ENCODE peak calls at places on chromosome 12, in four cellular contexts. One of them, this sample, is unnamed.
A peak's percentile ranks its signal among the peaks of the same experiment; 100 is the strongest.

GRCh38 chr12:54526800-54527630 is 22.4 kb upstream of the PDE1B start:
- DNase-seq in heart right ventricle: peak; percentile 32
- DNase-seq in HCT116: peak; percentile 53
- DNase-seq in NCI-H1436: no peak
- DNase-seq in this sample: peak; percentile 55

GRCh38 chr12:96117460-96117859 is 76.7 kb upstream of the ELK3 start:
- DNase-seq in heart right ventricle: no peak
- DNase-seq in HCT116: no peak
- DNase-seq in NCI-H1436: no peak
- DNase-seq in this sample: no peak

GRCh38 chr12:2680676-2681039 is 114.1 kb upstream of the FKBP4 start:
- DNase-seq in heart right ventricle: no peak
- DNase-seq in HCT116: no peak
- DNase-seq in NCI-H1436: no peak
- DNase-seq in this sample: no peak

GRCh38 chr12:26124491-26125450 is at the start of gene BHLHE41:
- DNase-seq in heart right ventricle: peak; percentile 80
- DNase-seq in HCT116: no peak
- DNase-seq in NCI-H1436: no peak
- DNase-seq in this sample: peak; percentile 49

GRCh38 chr12:10720974-10721565 is 2.1 kb downstream of the YBX3 start:
- DNase-seq in heart right ventricle: no peak
- DNase-seq in HCT116: no peak
- DNase-seq in NCI-H1436: no peak
- DNase-seq in this sample: no peak

GRCh38 chr12:41188058-41188840 is at the start of gene PDZRN4:
- DNase-seq in heart right ventricle: peak; percentile 13
- DNase-seq in HCT116: no peak
- DNase-seq in NCI-H1436: no peak
- DNase-seq in this sample: no peak

GRCh38 chr12:6869049-6870021 is 2.0 kb downstream of the TPI1 start:
- DNase-seq in heart right ventricle: peak; percentile 71
- DNase-seq in HCT116: peak; percentile 64
- DNase-seq in NCI-H1436: peak; percentile 74
- DNase-seq in this sample: peak; percentile 79

GRCh38 chr12:91998316-91998715 is 147.3 kb downstream of the BTG1 start:
- DNase-seq in heart right ventricle: no peak
- DNase-seq in HCT116: no peak
- DNase-seq in NCI-H1436: no peak
- DNase-seq in this sample: no peak

GRCh38 chr12:53564276-53564675 is 57.0 kb upstream of the NPFF start:
- DNase-seq in heart right ventricle: no peak
- DNase-seq in HCT116: no peak
- DNase-seq in NCI-H1436: no peak
- DNase-seq in this sample: no peak

GRCh38 chr12:57296291-57296690 is 45.3 kb upstream of the STAC3 start:
- DNase-seq in heart right ventricle: no peak
- DNase-seq in HCT116: no peak
- DNase-seq in NCI-H1436: no peak
- DNase-seq in this sample: no peak

GRCh38 chr12:64412458-64412857 is 8.3 kb downstream of the XPOT start:
- DNase-seq in heart right ventricle: no peak
- DNase-seq in HCT116: no peak
- DNase-seq in NCI-H1436: no peak
- DNase-seq in this sample: no peak

GRCh38 chr12:38662851-38663250 is 242.5 kb downstream of the CPNE8 start:
- DNase-seq in heart right ventricle: no peak
- DNase-seq in HCT116: no peak
- DNase-seq in NCI-H1436: no peak
- DNase-seq in this sample: peak; percentile 78

GRCh38 chr12:130606245-130606644 is 109.9 kb downstream of the RIMBP2 start:
- DNase-seq in heart right ventricle: no peak
- DNase-seq in HCT116: no peak
- DNase-seq in NCI-H1436: peak; percentile 69
- DNase-seq in this sample: no peak

GRCh38 chr12:123410041-123410412 is 26.1 kb downstream of the KMT5A start:
- DNase-seq in heart right ventricle: no peak
- DNase-seq in HCT116: no peak
- DNase-seq in NCI-H1436: no peak
- DNase-seq in this sample: no peak

GRCh38 chr12:93954160-93955112 is 193.9 kb upstream of the PLXNC1 start:
- DNase-seq in heart right ventricle: peak; percentile 12
- DNase-seq in HCT116: no peak
- DNase-seq in NCI-H1436: no peak
- DNase-seq in this sample: peak; percentile 61

This sample was measured in cardiac fibroblast.